ENCODE peak calls at places on chromosomes 13 and 19, in eight cellular contexts. H is K562, M is transverse colon, S is tibial nerve, O is ovary, C is GM12878, N is esophagus muscularis mucosa, E is A549. T is an unnamed sample.

GRCh38 chr19:35768082-35768421 is 7.3 kb upstream of the ARHGAP33 start:
- DNase-seq in O (no peak), C (no peak), H (no peak), E (no peak), M (no peak), S (no peak), N (no peak), T (no peak)

GRCh38 chr13:25762288-25762687 is 289.5 kb downstream of the SHISA2 start:
- DNase-seq in N (no peak), C (no peak), S (no peak), O (no peak), M (no peak), E (no peak), H (no peak), T (no peak)

GRCh38 chr13:19782049-19782726 is 557 bp downstream of the PSPC1 start:
- DNase-seq in S (peak), E (peak), C (no peak), N (peak), M (peak), O (peak), H (peak), T (peak)

GRCh38 chr19:51294977-51295375 is 16.5 kb upstream of the IGLON5 start:
- DNase-seq in M (no peak), C (no peak), H (no peak), O (no peak), S (no peak), E (no peak), N (no peak), T (no peak)

GRCh38 chr13:44050450-44051063 is 170.9 kb downstream of the LACC1 start:
- DNase-seq in S (no peak), N (no peak), O (no peak), H (peak), C (no peak), M (no peak), E (peak), T (no peak)

GRCh38 chr19:34359140-34359953 is 5.6 kb upstream of the GPI start:
- DNase-seq in M (peak), C (peak), O (peak), N (peak), E (peak), H (peak), S (peak), T (peak)

GRCh38 chr13:63773476-63773875 is 2357.8 kb upstream of the PCDH20 start:
- DNase-seq in C (no peak), E (no peak), N (no peak), S (no peak), O (no peak), H (no peak), M (no peak), T (no peak)

GRCh38 chr13:90201198-90201597 is 1146.3 kb upstream of the MIR17HG start:
- DNase-seq in M (no peak), O (no peak), H (no peak), N (no peak), S (no peak), E (no peak), C (no peak), T (no peak)

GRCh38 chr13:19606152-19606551 is 27.3 kb upstream of the MPHOSPH8 start:
- DNase-seq in E (peak), C (no peak), H (no peak), O (no peak), S (no peak), N (no peak), M (no peak), T (no peak)

GRCh38 chr13:46630419-46631183 is 77.6 kb downstream of the LRCH1 start:
- DNase-seq in E (no peak), S (no peak), N (no peak), C (no peak), O (no peak), M (no peak), H (no peak), T (no peak)

GRCh38 chr13:62847520-62847919 is 1431.9 kb upstream of the PCDH20 start:
- DNase-seq in S (no peak), C (no peak), O (no peak), H (no peak), N (no peak), M (no peak), E (no peak), T (no peak)

GRCh38 chr19:52941941-52942370 is 18.7 kb upstream of the ZNF888 start:
- DNase-seq in C (no peak), M (peak), N (no peak), E (no peak), H (peak), O (peak), S (no peak), T (peak)

GRCh38 chr13:33153421-33154381 is 131.9 kb downstream of the STARD13 start:
- DNase-seq in S (no peak), N (no peak), H (no peak), C (no peak), M (peak), E (no peak), O (no peak), T (no peak)

GRCh38 chr19:40057166-40057565 is 1.1 kb upstream of the ZNF780B start:
- DNase-seq in N (no peak), E (no peak), M (no peak), O (no peak), S (no peak), C (no peak), H (no peak), T (no peak)

GRCh38 chr19:57105976-57106610 is 13.7 kb upstream of the USP29 start:
- DNase-seq in S (no peak), E (no peak), O (no peak), H (no peak), C (no peak), M (no peak), N (no peak), T (no peak)

GRCh38 chr19:13796301-13797057 is 1.2 kb downstream of the ZSWIM4 start:
- DNase-seq in C (no peak), M (peak), H (peak), E (peak), S (peak), O (peak), N (peak), T (peak)

GRCh38 chr13:113884821-113885220 is 20.9 kb upstream of the GAS6 start:
- DNase-seq in C (no peak), S (no peak), M (no peak), N (peak), H (no peak), E (no peak), O (no peak), T (no peak)

GRCh38 chr13:59384154-59384553 is 779.6 kb downstream of the DIAPH3 start:
- DNase-seq in C (no peak), H (no peak), M (no peak), N (no peak), S (no peak), E (no peak), O (no peak), T (no peak)

GRCh38 chr13:112895521-112896465 is 73.2 kb upstream of the MCF2L start:
- DNase-seq in M (no peak), S (no peak), H (no peak), C (no peak), N (no peak), E (no peak), O (no peak), T (no peak)

GRCh38 chr19:992670-993055 is 7.6 kb upstream of the GRIN3B start:
- DNase-seq in S (no peak), E (no peak), O (no peak), C (no peak), H (no peak), M (no peak), N (no peak), T (no peak)

GRCh38 chr13:99922631-99923404 is 48.7 kb downstream of the ZIC5 start:
- DNase-seq in M (peak), N (no peak), E (no peak), H (no peak), O (no peak), S (no peak), C (no peak), T (peak)

GRCh38 chr19:41694196-41694595 is 6.1 kb upstream of the CEACAM7 start:
- DNase-seq in H (no peak), O (no peak), M (no peak), N (no peak), C (no peak), S (no peak), E (no peak), T (no peak)

GRCh38 chr19:5218963-5219530 is 121.6 kb downstream of the PTPRS start:
- DNase-seq in C (no peak), S (no peak), M (no peak), E (no peak), N (no peak), O (no peak), H (no peak), T (no peak)

GRCh38 chr13:50326271-50326670 is 311.0 kb downstream of the KCNRG start:
- DNase-seq in H (no peak), E (no peak), S (no peak), C (no peak), N (no peak), M (no peak), O (no peak), T (no peak)

GRCh38 chr19:18496167-18496979 is 25.5 kb downstream of the ELL start:
- DNase-seq in N (no peak), O (no peak), H (peak), C (no peak), E (peak), M (peak), S (no peak), T (peak)

GRCh38 chr13:27450921-27451461 is 627 bp upstream of the MTIF3 start:
- DNase-seq in H (peak), M (peak), C (no peak), O (peak), N (no peak), E (peak), S (no peak), T (peak)

GRCh38 chr19:40410030-40410389 is 3.2 kb downstream of the PRX start:
- DNase-seq in E (no peak), M (no peak), O (no peak), H (no peak), S (no peak), C (no peak), N (no peak), T (no peak)

GRCh38 chr13:110390572-110390971 is 83.5 kb downstream of the COL4A2 start:
- DNase-seq in O (no peak), H (no peak), N (no peak), M (no peak), C (no peak), S (no peak), E (no peak), T (no peak)

GRCh38 chr13:95335667-95336066 is 34.4 kb upstream of the ABCC4 start:
- DNase-seq in C (no peak), O (no peak), S (no peak), E (no peak), M (no peak), N (no peak), H (no peak), T (no peak)

GRCh38 chr19:42286349-42287016 is 15.4 kb upstream of the PRR19 start:
- DNase-seq in C (no peak), N (no peak), M (no peak), O (peak), E (no peak), S (no peak), H (peak), T (peak)

DNA sequence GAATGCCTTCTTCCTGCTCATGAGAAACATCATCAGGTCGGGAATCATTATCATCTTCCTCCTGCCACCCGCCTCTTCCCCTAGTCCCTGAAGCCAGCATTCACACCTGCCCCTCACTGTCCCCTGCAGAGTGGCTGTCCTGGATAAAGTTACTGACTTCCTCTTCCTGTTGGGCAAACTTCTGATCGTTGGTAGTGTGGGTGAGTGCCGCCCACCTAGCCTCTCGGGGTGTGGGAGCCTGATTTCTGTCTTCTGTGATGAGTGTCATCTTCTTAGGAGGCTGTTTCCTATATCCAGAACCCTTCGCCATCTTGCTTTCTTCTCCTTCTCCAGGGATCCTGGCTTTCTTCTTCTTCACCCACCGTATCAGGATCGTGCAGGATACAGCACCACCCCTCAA is 12.5 kb downstream of the SLC44A2 start:
- DNase-seq in N (no peak), M (no peak), C (no peak), S (no peak), E (no peak), H (no peak), O (no peak), T (no peak)
- TF ChIP-seq EP300 in N (no peak), M (no peak), C (no peak), S (no peak), E (no peak), H (no peak), O (no peak), T (no peak)

GRCh38 chr13:98447881-98448641 is 128.8 kb downstream of the STK24 start:
- DNase-seq in S (no peak), N (no peak), H (peak), C (no peak), M (no peak), O (no peak), E (peak), T (no peak)
- TF ChIP-seq EP300 in S (no peak), N (no peak), H (no peak), C (no peak), M (no peak), O (no peak), E (no peak), T (no peak)

DNA sequence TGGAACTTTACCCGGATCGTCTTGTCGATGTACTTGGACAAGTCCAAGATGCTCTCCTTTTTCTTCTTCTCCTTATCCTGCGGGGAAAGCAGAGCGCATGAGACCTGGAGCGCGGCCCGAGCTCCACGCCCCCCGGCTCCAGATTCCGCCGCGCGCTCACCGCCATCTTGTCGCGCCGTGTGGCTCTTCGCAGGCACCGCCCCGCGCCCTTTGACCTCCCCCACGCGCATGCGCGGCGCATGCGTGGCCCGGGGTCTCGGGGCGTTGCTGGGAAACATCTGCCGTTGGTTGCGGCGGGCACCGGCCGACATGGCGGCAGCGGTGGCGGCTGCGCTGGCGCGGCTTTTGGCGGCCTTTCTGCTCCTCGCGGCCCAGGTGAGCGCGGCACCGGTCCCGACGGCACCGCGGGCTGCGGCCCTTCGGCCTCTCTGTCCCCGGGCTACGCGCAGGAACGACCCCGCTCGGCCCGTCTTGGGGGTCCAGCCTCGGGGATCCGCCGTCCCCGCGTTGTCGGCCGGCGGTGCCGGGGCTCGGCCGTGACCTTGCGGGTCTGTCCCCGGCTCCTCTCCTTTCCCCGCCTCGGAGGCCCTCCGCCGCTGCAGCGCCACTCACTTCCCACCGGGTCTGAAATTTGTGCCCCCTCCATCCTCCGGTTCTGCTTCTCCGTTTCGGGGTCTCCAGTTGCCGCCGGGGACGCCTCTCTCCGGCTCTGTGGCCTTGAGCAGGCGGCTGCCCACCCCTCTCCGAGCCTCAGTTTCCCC is at the start of the genes LSM7 and SPPL2B:
- DNase-seq in S (peak), C (peak), O (peak), H (peak), E (peak), M (peak), N (peak), T (peak)
- TF ChIP-seq EP300 in S (peak), C (no peak), O (no peak), H (no peak), E (no peak), M (no peak), N (no peak), T (no peak)

GRCh38 chr13:40564342-40564997 is 102.0 kb downstream of the FOXO1 start:
- DNase-seq in E (no peak), O (no peak), M (no peak), H (no peak), C (peak), S (no peak), N (no peak), T (no peak)

GRCh38 chr13:40563350-40564125 is 102.9 kb downstream of the FOXO1 start:
- DNase-seq in C (no peak), E (no peak), O (no peak), M (no peak), S (no peak), H (no peak), N (no peak), T (no peak)

GRCh38 chr13:40559915-40560314 is 106.5 kb downstream of the FOXO1 start:
- DNase-seq in H (no peak), E (no peak), C (no peak), N (no peak), M (no peak), S (no peak), O (no peak), T (no peak)

GRCh38 chr13:40565282-40566148 is 100.9 kb downstream of the FOXO1 start:
- DNase-seq in H (no peak), S (no peak), O (no peak), N (no peak), M (no peak), C (no peak), E (no peak), T (no peak)

GRCh38 chr13:40562975-40563349 is 103.5 kb downstream of the FOXO1 start:
- DNase-seq in E (no peak), C (no peak), S (no peak), O (no peak), H (no peak), N (no peak), M (no peak), T (no peak)
- TF ChIP-seq EP300 in E (no peak), C (no peak), S (no peak), O (no peak), H (no peak), N (no peak), M (no peak), T (no peak)

DNA sequence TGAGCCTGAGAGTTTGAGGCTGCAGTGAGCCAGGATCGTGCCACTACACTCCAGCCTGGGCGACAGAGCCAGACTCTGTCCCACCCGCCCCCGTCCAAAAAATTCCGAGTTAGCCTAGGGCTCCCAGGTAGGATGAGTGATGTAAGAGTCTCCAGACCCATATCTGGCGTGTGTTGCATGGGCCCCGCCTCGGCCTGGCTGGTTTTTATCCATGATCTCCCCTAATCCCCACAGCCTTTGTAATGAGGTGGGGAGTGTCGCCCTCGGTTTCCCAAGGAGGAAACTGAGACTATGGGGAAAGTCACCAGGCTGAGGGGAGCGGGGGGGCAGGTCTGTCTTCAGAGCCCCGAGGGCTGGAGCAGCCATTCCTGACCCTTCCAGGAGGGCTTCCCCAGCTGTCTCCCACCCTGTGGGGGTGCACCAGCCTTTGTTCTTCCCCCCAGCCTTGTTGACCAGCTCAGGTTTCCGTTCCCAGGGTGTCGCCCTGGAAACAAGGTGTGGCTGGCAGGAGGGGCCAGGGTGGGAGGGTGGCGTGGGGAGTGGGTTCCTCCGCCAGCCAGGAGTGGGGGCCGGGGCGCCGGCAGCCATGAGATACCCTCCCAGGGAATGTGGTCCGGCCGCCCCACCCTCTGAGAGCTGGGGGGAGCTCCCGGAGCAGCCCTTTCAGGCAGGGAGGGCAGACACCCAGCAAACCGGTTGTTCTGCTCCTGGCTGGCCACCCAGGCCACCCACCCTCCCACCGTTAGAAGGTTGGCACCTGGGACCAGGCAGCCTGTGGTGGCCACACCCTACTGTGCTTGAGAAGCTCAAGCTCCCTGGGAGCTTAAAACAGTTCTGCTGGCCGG is 11.5 kb downstream of the MYH14 start:
- DNase-seq in C (no peak), N (no peak), S (no peak), M (peak), O (no peak), H (no peak), E (no peak), T (peak)
- TF ChIP-seq EP300 in C (no peak), N (no peak), S (no peak), M (peak), O (no peak), H (no peak), E (no peak), T (no peak)

DNA sequence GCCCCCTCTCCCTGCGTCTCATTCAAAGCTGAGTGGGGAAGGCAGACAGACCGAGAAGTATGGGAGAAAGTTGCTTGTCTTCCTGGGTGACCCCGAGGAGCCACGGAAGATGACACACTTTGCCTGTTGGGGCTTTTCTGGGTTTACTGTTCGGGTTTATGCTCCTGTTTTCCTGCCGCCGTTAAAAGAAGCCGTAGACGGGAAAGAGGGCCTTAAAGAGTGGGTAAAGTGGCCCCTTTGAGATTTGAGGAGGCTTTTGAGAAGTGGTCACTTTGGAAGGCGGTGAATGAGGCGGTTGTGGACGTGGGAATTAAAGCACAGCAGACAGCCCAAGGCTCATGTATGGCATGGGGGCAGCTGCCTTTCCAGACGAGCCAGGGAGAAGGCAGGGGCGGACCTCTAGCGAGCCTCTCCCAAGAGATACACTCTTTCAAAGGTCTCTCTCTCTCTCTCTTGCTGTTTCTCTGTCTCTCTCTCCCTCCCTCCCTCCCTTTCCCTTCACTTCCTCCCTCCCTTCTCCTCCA is 493 bp upstream of the LHFPL6 start:
- DNase-seq in M (peak), H (no peak), N (no peak), C (no peak), S (no peak), O (peak), E (peak), T (no peak)
- TF ChIP-seq EP300 in M (no peak), H (no peak), N (no peak), C (no peak), S (no peak), O (no peak), E (no peak), T (no peak)

GRCh38 chr13:29849071-29849541 is 1.3 kb downstream of the UBL3 start:
- DNase-seq in H (no peak), M (peak), N (no peak), C (no peak), E (peak), S (no peak), O (no peak), T (no peak)
- TF ChIP-seq EP300 in H (no peak), M (no peak), N (no peak), C (no peak), E (no peak), S (peak), O (no peak), T (no peak)

DNA sequence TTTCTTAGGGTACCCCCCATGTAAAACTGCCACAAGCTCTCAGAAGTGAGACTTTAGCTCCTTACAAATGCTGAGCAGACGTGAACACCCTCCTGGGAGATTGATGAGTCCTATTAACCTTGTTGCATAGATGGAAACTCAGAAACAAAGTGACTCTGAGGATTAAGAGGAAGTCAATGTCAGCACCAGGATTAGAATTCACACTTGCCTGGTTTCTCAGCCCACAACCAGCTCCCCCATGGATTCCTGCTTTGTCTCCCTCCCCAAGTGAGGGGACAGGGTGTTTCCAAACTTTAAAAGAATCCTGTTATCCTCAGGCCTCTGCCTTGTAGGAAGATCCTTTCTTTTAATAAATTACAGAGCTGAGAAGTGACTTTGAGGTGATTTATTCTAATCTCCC is 324.4 kb downstream of the NDFIP2 start:
- DNase-seq in H (no peak), N (no peak), M (no peak), O (no peak), S (no peak), C (no peak), E (no peak), T (no peak)
- TF ChIP-seq EP300 in H (no peak), N (no peak), M (no peak), O (no peak), S (no peak), C (no peak), E (no peak), T (no peak)